ENCODE peak calls at places on chromosome 22, in four cellular contexts. M is GM12891, G is HL-60, H is K562. B is an unnamed sample.

GRCh38 chr22:31122532-31123291 is at the start of gene INPP5J:
- DNase-seq in M (no peak), H (peak; percentile 24), G (no peak), B (no peak)

GRCh38 chr22:39283312-39284141 is 35.9 kb downstream of the RPL3 start:
- DNase-seq in G (no peak), H (peak; percentile 93), M (no peak), B (no peak)

GRCh38 chr22:49209452-49210195 is 618.0 kb downstream of the BRD1 start:
- DNase-seq in G (no peak), H (no peak), M (no peak), B (no peak)

GRCh38 chr22:50173221-50173982 is 2.9 kb downstream of the PANX2 start:
- DNase-seq in G (peak; percentile 74), H (no peak), M (no peak), B (no peak)

GRCh38 chr22:17903564-17904295 is 120.6 kb downstream of the MICAL3 start:
- DNase-seq in G (no peak), H (no peak), M (no peak), B (no peak)

GRCh38 chr22:37329239-37330140 is 47.2 kb downstream of the CYTH4 start:
- DNase-seq in G (no peak), M (no peak), H (no peak), B (no peak)

GRCh38 chr22:46997311-46997970 is 235.0 kb downstream of the TBC1D22A start:
- DNase-seq in H (no peak), G (no peak), M (no peak), B (no peak)

GRCh38 chr22:45768490-45768889 is 96.9 kb downstream of the ATXN10 start:
- DNase-seq in G (no peak), M (no peak), H (no peak), B (no peak)

GRCh38 chr22:41262250-41262765 is 21.6 kb upstream of the CHADL start:
- DNase-seq in M (no peak), G (no peak), H (no peak), B (no peak)

GRCh38 chr22:20244250-20244648 is 23.9 kb downstream of the RTN4R start:
- DNase-seq in G (no peak), M (no peak), H (no peak), B (no peak)

GRCh38 chr22:19442166-19442565 is 5.3 kb downstream of the C22orf39 start:
- DNase-seq in M (no peak), H (no peak), G (no peak), B (no peak)

GRCh38 chr22:31081963-31082605 is 966 bp downstream of the SMTN start:
- DNase-seq in M (no peak), G (no peak), H (no peak), B (no peak)

GRCh38 chr22:20218981-20219380 is 49.1 kb downstream of the RTN4R start:
- DNase-seq in H (no peak), G (no peak), M (no peak), B (no peak)

GRCh38 chr22:19886605-19887250 is 32.1 kb upstream of the GNB1L start:
- DNase-seq in M (no peak), H (no peak), G (peak; percentile 80), B (no peak)

GRCh38 chr22:18070556-18071306 is 7.1 kb upstream of the PEX26 start:
- DNase-seq in M (no peak), G (no peak), H (no peak), B (no peak)

GRCh38 chr22:38383417-38383816 is 66.2 kb upstream of the CSNK1E start:
- DNase-seq in G (no peak), M (no peak), H (no peak), B (no peak)

GRCh38 chr22:39732625-39733024 is 160.9 kb downstream of the ENTHD1 start:
- DNase-seq in H (no peak), M (no peak), G (no peak), B (no peak)

GRCh38 chr22:38017272-38017920 is 33.0 kb upstream of the SOX10 start:
- DNase-seq in G (peak; percentile 73), H (no peak), M (no peak), B (no peak)

GRCh38 chr22:30435674-30436126 is 10.1 kb downstream of the MTFP1 start:
- DNase-seq in M (no peak), G (peak; percentile 57), H (peak; percentile 28), B (no peak)

GRCh38 chr22:23279781-23280180 is 99.5 kb downstream of the BCR start:
- DNase-seq in H (no peak), G (no peak), M (no peak), B (no peak)

GRCh38 chr22:36009085-36009484 is 19.5 kb downstream of the RBFOX2 start:
- DNase-seq in H (no peak), G (no peak), M (no peak), B (no peak)

GRCh38 chr22:37133304-37134018 is 16.3 kb downstream of the IL2RB start:
- DNase-seq in M (no peak), G (no peak), H (peak; percentile 28), B (no peak)

GRCh38 chr22:37930270-37930951 is 23.0 kb downstream of the C22orf23 start:
- DNase-seq in G (peak; percentile 35), H (no peak), M (peak; percentile 52), B (no peak)

GRCh38 chr22:50671641-50672040 is 982 bp upstream of the SHANK3 start:
- DNase-seq in H (peak; percentile 2), G (no peak), M (no peak), B (no peak)

GRCh38 chr22:46089426-46090041 is 60.8 kb upstream of the PPARA start:
- DNase-seq in G (no peak), H (no peak), M (no peak), B (no peak)

GRCh38 chr22:45548991-45549736 is 46.5 kb downstream of the FBLN1 start:
- DNase-seq in H (peak; percentile 40), M (no peak), G (no peak), B (no peak)

GRCh38 chr22:49015993-49016908 is 811.4 kb downstream of the BRD1 start:
- DNase-seq in H (no peak), G (no peak), M (no peak), B (no peak)

GRCh38 chr22:27110985-27111451 is 453.6 kb downstream of the MIAT start:
- DNase-seq in H (no peak), M (no peak), G (no peak), B (no peak)
- TF ChIP-seq SPI1 in H (no peak), M (no peak), G (no peak), B (no peak)

GRCh38 chr22:29219881-29220670 is 14.4 kb downstream of the EMID1 start:
- DNase-seq in M (peak; percentile 11), G (no peak), H (no peak), B (no peak)

GRCh38 chr22:29218758-29219408 is 13.2 kb downstream of the EMID1 start:
- DNase-seq in M (peak; percentile 17), H (peak; percentile 3), G (no peak), B (no peak)

GRCh38 chr22:29216011-29216872 is 10.5 kb downstream of the EMID1 start:
- DNase-seq in M (peak; percentile 25), G (no peak), H (peak; percentile 4), B (no peak)

GRCh38 chr22:29216873-29217666 is 11.4 kb downstream of the EMID1 start:
- DNase-seq in M (peak; percentile 15), H (peak; percentile 7), G (peak; percentile 87), B (no peak)

DNA sequence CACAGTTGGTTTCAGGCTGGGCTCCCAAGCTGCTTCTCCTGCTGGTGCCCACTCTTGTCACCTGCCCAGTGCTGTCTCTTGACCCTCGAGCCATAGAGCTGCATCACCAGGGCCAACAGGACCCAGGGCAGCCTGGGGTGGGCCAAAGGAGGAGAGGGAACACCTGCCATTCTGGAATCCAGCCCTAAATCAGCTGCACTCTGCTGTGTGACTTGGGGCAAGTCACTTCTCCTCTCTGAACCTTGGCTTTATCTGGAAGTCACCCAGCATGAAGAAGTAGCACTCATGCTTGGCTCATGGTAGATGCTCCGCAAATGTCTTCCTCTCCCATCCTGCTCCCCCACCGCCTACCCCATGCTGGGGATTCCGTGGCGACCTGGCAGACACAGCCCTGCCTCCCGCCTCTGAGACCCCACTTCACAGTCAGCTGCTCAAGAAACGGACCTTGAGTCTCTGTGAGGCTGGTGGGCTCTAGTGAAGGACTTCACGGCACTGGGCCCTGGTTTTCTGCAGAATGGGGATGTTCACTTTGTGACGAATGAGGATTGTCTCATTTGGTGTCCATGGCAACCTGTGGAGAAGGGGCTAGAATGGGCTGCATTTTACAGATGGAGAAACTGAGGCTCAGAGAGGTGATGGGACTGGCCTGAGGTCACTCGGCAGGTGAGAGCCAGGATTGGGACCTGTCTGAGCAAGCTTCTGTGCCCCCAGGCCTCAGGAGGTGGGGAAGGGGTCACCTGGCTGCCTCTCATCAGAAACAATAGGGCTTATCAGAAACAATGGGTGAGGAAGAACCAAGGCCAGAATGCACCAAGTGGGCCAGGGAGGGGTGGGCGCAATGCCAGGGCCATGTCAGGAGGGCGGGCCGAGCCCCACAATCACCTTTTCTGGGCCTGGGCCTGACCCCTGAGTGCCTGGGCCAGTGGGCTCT is 12.4 kb downstream of the EMID1 start:
- DNase-seq in M (peak; percentile 13), G (no peak), H (peak; percentile 6), B (no peak)
- TF ChIP-seq SPI1 in M (no peak), G (no peak), H (no peak), B (no peak)

DNA sequence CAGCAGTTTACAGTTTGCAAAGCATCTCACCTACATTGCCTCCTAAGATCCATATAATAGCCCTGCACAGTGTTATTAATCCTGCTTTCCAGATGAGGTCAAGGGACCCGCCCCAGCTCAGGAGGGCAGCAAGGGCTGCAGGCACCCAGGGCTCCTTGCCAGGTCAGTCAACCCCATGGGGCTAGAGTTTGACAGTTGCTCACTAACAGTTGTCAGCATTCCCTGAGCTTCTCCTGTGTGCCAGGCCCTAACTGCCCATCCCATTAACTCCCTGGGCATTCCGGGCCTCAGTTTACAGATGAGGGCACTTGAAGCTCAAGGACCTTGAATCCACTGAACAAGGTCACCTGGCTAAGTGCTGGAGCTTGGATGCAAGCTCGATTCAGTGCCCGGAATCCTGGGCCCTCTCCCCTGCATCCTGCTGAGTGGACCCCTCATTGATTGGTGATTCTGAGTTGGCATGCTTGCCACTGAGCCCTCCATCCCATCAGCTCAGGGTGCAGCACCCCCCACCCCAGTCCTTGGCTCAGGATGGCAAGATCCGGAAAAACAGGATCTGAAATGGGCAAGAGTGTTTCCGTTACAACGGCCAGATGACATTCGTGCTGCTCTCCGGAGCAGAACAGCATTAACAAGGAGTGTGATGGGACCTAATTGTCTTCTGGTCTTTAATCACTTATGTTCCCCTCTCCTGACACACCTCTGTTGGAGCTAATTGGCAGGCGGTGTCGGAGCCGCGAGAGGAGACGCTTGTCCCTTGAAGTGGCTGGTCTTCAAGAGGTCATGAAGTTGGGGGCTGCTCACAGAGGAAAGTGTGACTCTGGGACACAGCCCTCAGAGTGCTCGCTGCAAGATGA is 87.4 kb upstream of the SHISAL1 start:
- DNase-seq in M (no peak), G (no peak), H (no peak), B (no peak)
- TF ChIP-seq SPI1 in M (no peak), G (no peak), H (no peak), B (no peak)

GRCh38 chr22:42434283-42434682 is 2.1 kb upstream of the NFAM1 start:
- DNase-seq in M (no peak), G (no peak), H (no peak), B (no peak)

GRCh38 chr22:42437488-42438292 is 5.5 kb upstream of the NFAM1 start:
- DNase-seq in M (peak; percentile 77), H (peak; percentile 78), G (peak; percentile 80), B (peak; percentile 84)

GRCh38 chr22:42434748-42435425 is 2.7 kb upstream of the NFAM1 start:
- DNase-seq in H (no peak), G (peak; percentile 21), M (no peak), B (no peak)

GRCh38 chr22:42438293-42438650 is 6.1 kb upstream of the NFAM1 start:
- DNase-seq in G (no peak), M (no peak), H (no peak), B (no peak)

DNA sequence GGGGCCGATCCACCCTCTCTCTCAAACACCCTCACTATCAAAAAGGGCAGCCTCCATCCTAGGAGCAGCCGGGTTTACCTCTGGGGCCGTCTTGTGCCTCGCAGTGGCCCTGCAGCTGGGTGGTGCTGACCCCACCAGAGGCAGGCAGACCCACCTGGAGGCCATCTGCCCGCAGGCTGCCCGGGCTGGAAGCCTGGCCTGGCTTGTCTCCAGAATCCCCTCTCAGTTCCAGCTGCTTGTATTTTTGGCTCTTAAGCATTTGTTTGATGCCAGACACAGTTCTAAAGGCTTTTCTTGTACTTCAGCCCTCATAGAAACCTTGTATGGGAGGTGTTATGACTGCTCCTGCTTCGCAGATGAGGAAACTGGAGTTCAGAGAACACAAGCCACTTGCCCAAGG is 4.2 kb upstream of the NFAM1 start:
- DNase-seq in G (no peak), H (no peak), M (no peak), B (no peak)
- TF ChIP-seq SPI1 in G (no peak), H (no peak), M (no peak), B (no peak)